ENCODE peak calls at places on chromosomes 6 and 20, in four cellular contexts. H is HEK293T, N is K562, K is GM12878. J is an unnamed sample.

GRCh38 chr6:37182736-37183590 is 13.0 kb downstream of the PIM1 start:
- DNase-seq in N (peak; percentile 99), H (no peak), K (peak; percentile 32), J (no peak)

GRCh38 chr6:25286891-25287290 is 7.7 kb downstream of the CARMIL1 start:
- DNase-seq in N (no peak), K (no peak), H (no peak), J (no peak)

GRCh38 chr6:8030920-8031319 is 33.3 kb downstream of the BLOC1S5 start:
- DNase-seq in N (no peak), K (no peak), H (no peak), J (no peak)

GRCh38 chr20:10306440-10307358 is 88.1 kb downstream of the SNAP25 start:
- DNase-seq in H (no peak), N (no peak), K (no peak), J (no peak)

GRCh38 chr20:1418335-1418734 is 25.5 kb upstream of the FKBP1A start:
- DNase-seq in N (no peak), H (no peak), K (no peak), J (no peak)

GRCh38 chr20:51354769-51355319 is 187.7 kb downstream of the NFATC2 start:
- DNase-seq in H (no peak), K (no peak), N (no peak), J (no peak)

GRCh38 chr6:159929819-159930218 is 39.0 kb downstream of the MAS1 start:
- DNase-seq in K (peak; percentile 73), N (peak; percentile 68), H (no peak), J (no peak)

GRCh38 chr20:58212636-58213035 is 15.8 kb downstream of the ANKRD60 start:
- DNase-seq in H (no peak), K (no peak), N (no peak), J (no peak)

GRCh38 chr6:155185544-155185943 is 78.3 kb upstream of the CLDN20 start:
- DNase-seq in H (no peak), K (no peak), N (no peak), J (no peak)

GRCh38 chr6:141174932-141175331 is 957.8 kb upstream of the GJE1 start:
- DNase-seq in N (no peak), K (no peak), H (no peak), J (no peak)

GRCh38 chr6:170011233-170012142 is 260.1 kb downstream of the ERMARD start:
- DNase-seq in N (no peak), K (no peak), H (no peak), J (no peak)

GRCh38 chr6:117078624-117079023 is 186.7 kb upstream of the VGLL2 start:
- DNase-seq in H (no peak), K (no peak), N (no peak), J (no peak)

GRCh38 chr20:24608926-24609667 is 139.7 kb downstream of the SYNDIG1 start:
- DNase-seq in N (no peak), K (peak; percentile 51), H (no peak), J (no peak)

GRCh38 chr20:58374906-58375760 is 13.9 kb upstream of the VAPB start:
- DNase-seq in N (no peak), H (no peak), K (no peak), J (no peak)

GRCh38 chr20:10094566-10095173 is 59.9 kb downstream of the ANKEF1 start:
- DNase-seq in K (no peak), N (no peak), H (no peak), J (no peak)

GRCh38 chr20:16801919-16802651 is 53.9 kb downstream of the OTOR start:
- DNase-seq in N (peak; percentile 58), H (peak; percentile 40), K (peak; percentile 8), J (peak; percentile 66)

GRCh38 chr6:126625019-126625418 is 285.1 kb downstream of the CENPW start:
- DNase-seq in K (no peak), N (no peak), H (no peak), J (no peak)

GRCh38 chr6:167506443-167507231 is 181.8 kb downstream of the TTLL2 start:
- DNase-seq in H (no peak), K (no peak), N (no peak), J (peak; percentile 68)

GRCh38 chr6:55182016-55182650 is 7.8 kb downstream of the HCRTR2 start:
- DNase-seq in K (no peak), H (no peak), N (no peak), J (no peak)

GRCh38 chr6:109743739-109744138 is 52.6 kb downstream of the FIG4 start:
- DNase-seq in N (no peak), H (no peak), K (no peak), J (no peak)

GRCh38 chr20:1163105-1163504 is 21.7 kb downstream of the TMEM74B start:
- DNase-seq in H (no peak), N (no peak), K (no peak), J (no peak)

GRCh38 chr6:39785281-39785680 is 6.9 kb upstream of the DAAM2 start:
- DNase-seq in H (no peak), K (no peak), N (no peak), J (no peak)

GRCh38 chr6:157728183-157728881 is 94.7 kb upstream of the SNX9 start:
- DNase-seq in H (no peak), N (no peak), K (no peak), J (peak; percentile 99)

GRCh38 chr6:2646346-2646745 is 104.4 kb downstream of the MYLK4 start:
- DNase-seq in N (no peak), H (no peak), K (no peak), J (no peak)

GRCh38 chr6:168823397-168824020 is 382.5 kb downstream of the SMOC2 start:
- DNase-seq in N (no peak), K (no peak), H (no peak), J (no peak)

DNA sequence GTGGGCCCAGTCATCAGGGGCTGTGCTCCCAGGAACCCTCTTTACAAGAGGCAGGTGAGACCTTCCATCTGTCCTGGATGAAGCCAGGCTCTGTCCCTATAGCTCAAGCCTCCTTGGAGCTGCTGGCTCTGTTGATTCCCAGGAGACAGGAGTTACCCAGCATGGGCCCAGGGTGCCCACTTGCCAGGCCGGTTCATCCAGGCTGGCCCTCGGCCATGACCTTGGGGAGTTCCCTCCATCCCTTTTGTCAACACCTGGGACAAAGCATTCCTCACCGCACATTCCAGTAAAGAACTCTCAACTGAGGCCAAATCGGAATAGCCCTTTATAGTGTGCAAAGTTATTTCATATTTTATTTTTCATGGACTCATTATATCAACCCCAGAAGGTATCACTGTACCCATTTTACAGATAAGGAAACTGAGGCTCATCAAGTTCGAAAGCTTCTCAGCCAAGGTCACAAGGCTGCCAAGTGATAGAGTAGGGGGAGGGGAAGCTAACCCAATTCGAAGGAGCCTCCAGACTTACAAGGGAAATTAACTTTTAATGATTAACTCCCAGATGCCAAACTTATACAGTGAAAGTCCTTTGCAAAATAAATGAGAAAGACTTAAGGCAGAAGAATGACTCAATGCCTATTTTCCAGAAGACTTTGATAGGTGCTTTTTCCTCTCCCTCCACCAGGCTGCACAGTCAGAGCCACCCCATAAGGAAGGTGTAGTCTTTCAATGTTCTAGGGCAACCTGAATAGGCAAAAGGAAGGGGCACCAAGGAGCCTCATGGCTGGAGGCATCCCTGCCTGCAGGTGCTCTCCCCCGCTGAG is 18.5 kb downstream of the SDC4 start:
- DNase-seq in K (no peak), N (no peak), H (no peak), J (no peak)
- TF ChIP-seq TARDBP in K (no peak), N (no peak), H (no peak), J (no peak)

GRCh38 chr6:34982424-34982852 is 93.4 kb downstream of the ANKS1A start:
- DNase-seq in N (peak; percentile 66), K (no peak), H (no peak), J (peak; percentile 30)
- TF ChIP-seq TARDBP in N (no peak), K (no peak), H (no peak), J (no peak)

DNA sequence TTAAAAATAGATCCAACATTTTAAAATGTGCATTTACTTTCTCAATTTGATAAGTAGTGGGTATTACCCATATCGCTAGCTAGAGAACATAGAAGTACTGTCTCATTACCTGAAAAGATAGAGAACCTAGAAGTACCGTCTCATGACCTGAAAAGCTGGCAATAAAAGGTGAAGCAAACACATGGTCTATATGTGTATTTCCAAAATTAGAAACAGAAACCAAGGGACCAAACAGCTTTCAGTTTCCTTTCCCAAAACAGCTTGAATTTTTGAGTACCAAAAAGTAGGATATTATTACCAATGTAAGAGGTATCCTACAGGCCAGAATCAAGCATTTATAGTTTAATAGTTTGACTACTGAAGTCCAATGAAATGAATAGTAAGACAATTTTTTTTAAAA is 77.3 kb downstream of the KIF13A start:
- DNase-seq in N (no peak), H (no peak), K (no peak), J (no peak)
- TF ChIP-seq TARDBP in N (no peak), H (no peak), K (no peak), J (no peak)

GRCh38 chr6:11315743-11316437 is 83.4 kb upstream of the NEDD9 start:
- DNase-seq in H (no peak), K (no peak), N (no peak), J (no peak)
- TF ChIP-seq TARDBP in H (no peak), K (no peak), N (no peak), J (no peak)

DNA sequence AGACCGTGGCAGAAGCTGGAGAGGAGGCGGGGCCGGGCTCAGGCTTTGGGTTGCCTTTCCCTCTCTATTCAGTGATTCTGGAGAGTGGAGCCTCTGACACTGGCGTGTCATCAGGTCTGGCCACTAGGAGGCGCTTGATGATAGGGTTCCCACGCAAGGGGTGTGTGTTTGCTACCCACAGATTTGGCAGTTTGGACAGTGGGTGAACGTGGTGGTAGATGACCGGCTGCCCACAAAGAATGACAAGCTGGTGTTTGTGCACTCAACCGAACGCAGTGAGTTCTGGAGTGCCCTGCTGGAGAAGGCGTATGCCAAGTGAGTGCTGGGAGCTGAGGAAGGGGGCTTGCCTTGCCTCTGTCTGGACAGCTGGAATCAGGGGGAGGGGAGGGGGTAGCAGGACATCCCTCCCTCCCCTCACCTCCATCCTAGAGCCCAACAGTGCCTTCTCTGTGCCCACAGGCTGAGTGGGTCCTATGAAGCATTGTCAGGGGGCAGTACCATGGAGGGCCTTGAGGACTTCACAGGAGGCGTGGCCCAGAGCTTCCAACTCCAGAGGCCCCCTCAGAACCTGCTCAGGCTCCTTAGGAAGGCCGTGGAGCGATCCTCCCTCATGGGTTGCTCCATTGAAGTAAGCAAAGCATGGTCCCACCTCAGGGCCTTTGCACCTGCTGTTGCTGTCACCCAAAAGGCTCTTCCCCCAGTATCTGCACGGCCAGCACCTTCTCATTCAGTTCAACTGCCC is 14.3 kb downstream of the CAPN11 start:
- DNase-seq in K (peak; percentile 30), H (peak; percentile 88), N (peak; percentile 90), J (peak; percentile 67)
- TF ChIP-seq TARDBP in K (no peak), H (peak; percentile 12), N (peak; percentile 80), J (peak; percentile 40)